ENCODE peak calls at places on chromosomes 13 and 19, in nine cellular contexts. B, L, F, O, Y, I, Q, N and P are unnamed samples.

GRCh38 chr13:29465741-29466293 is 129.7 kb downstream of the SLC7A1 start:
- DNase-seq in F (peak; percentile 32), B (peak; percentile 61), Q (peak; percentile 15), L (no peak), Y (no peak), N (peak; percentile 73), O (no peak), I (no peak), P (peak; percentile 31)

GRCh38 chr19:55305491-55305890 is 19.6 kb downstream of the TMEM150B start:
- DNase-seq in O (no peak), L (peak; percentile 68), N (no peak), Y (no peak), F (peak; percentile 57), B (peak; percentile 26), Q (peak; percentile 61), I (peak; percentile 63), P (peak; percentile 36)

GRCh38 chr19:35037716-35038622 is 3.6 kb upstream of the HPN start:
- DNase-seq in N (no peak), O (no peak), Q (no peak), F (no peak), Y (no peak), L (no peak), I (no peak), B (no peak), P (no peak)

GRCh38 chr19:23543351-23543750 is 143.7 kb downstream of the ZNF675 start:
- DNase-seq in Y (no peak), O (no peak), N (no peak), F (no peak), L (no peak), Q (no peak), B (no peak), I (no peak), P (no peak)

GRCh38 chr13:22235285-22235949 is 564.5 kb downstream of the FGF9 start:
- DNase-seq in L (no peak), I (no peak), Y (no peak), Q (no peak), O (no peak), F (peak; percentile 21), B (no peak), N (no peak), P (no peak)

GRCh38 chr13:24618219-24618955 is 61.8 kb upstream of the ATP12A start:
- DNase-seq in F (no peak), N (no peak), Y (no peak), L (no peak), I (peak; percentile 89), B (no peak), O (no peak), Q (peak; percentile 45), P (peak; percentile 9)

GRCh38 chr13:23755040-23755439 is 134.2 kb downstream of the MIPEP start:
- DNase-seq in L (no peak), N (no peak), F (no peak), B (no peak), O (no peak), Y (no peak), I (no peak), Q (no peak), P (no peak)

GRCh38 chr13:56659041-56659471 is 481.7 kb upstream of the PRR20A start:
- DNase-seq in N (no peak), O (no peak), B (no peak), I (no peak), Y (no peak), Q (no peak), F (no peak), L (no peak), P (no peak)

GRCh38 chr13:40146063-40146462 is 490.6 kb downstream of the COG6 start:
- DNase-seq in N (no peak), Q (no peak), L (no peak), I (no peak), B (no peak), O (no peak), F (no peak), Y (no peak), P (no peak)

GRCh38 chr13:33678084-33678483 is 139.9 kb upstream of the RFC3 start:
- DNase-seq in L (no peak), F (no peak), Q (no peak), I (no peak), Y (no peak), N (no peak), B (no peak), O (no peak), P (no peak)

GRCh38 chr19:34145741-34146202 is 26.5 kb upstream of the LSM14A start:
- DNase-seq in O (peak; percentile 16), Y (no peak), Q (peak; percentile 60), N (peak; percentile 58), L (peak; percentile 58), I (peak; percentile 67), B (peak; percentile 61), F (peak; percentile 75), P (peak; percentile 47)

GRCh38 chr19:46913852-46914430 is 53.1 kb downstream of the ARHGAP35 start:
- DNase-seq in I (no peak), N (no peak), Y (no peak), L (no peak), Q (no peak), F (no peak), B (peak; percentile 52), O (no peak), P (no peak)

GRCh38 chr13:99085139-99085845 is 107.4 kb upstream of the DOCK9 start:
- DNase-seq in O (no peak), Q (peak; percentile 14), I (no peak), N (no peak), F (peak; percentile 28), L (no peak), Y (no peak), B (no peak), P (peak; percentile 16)

GRCh38 chr13:47503468-47503867 is 497.6 kb downstream of the SUCLA2 start:
- DNase-seq in Q (no peak), L (no peak), Y (no peak), I (no peak), N (no peak), O (no peak), B (no peak), F (no peak), P (no peak)

GRCh38 chr19:33098023-33098652 is 17.2 kb downstream of the GPATCH1 start:
- DNase-seq in Q (peak; percentile 33), F (no peak), B (no peak), I (no peak), N (no peak), Y (no peak), L (peak; percentile 51), O (no peak), P (peak; percentile 9)

GRCh38 chr13:98483636-98484288 is 93.1 kb downstream of the STK24 start:
- DNase-seq in L (no peak), O (no peak), N (no peak), Y (no peak), Q (no peak), B (peak; percentile 58), F (no peak), I (no peak), P (no peak)

DNA sequence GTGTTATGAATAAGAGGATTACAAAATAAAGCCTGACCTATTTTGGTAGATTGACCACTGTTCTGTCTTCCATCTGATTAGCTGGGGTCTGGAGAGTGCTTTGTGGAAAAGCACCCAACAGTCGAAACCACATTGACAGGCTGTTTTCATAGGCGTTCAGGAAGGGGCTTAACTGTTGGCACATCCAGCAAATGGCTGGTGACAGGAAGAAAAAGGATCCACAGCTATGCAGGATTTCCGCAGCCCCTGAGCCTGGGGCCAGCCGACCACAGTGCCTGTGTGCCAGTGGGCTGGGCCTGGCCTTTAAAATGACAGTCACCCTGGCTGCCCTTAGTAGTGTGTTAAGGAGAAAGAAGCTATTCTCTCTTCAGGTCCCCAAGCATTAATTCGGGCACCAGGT is 113.3 kb downstream of the SIPA1L3 start:
- DNase-seq in O (no peak), B (no peak), Y (no peak), F (no peak), L (no peak), I (no peak), N (no peak), Q (no peak), P (no peak)
- H3K4me3 ChIP-seq in O (no peak overlapping the region), B (no peak overlapping the region), Y (no peak overlapping the region), F (no peak overlapping the region), L (no peak overlapping the region), I (no peak overlapping the region), N (no peak overlapping the region), Q (no peak overlapping the region), P (no peak overlapping the region)

GRCh38 chr19:41879670-41880328 is 2.7 kb downstream of the CD79A start:
- DNase-seq in I (no peak), N (no peak), F (no peak), O (no peak), B (no peak), L (no peak), Y (no peak), Q (no peak), P (no peak)
- H3K4me3 ChIP-seq in I (no peak overlapping the region), N (no peak overlapping the region), F (no peak overlapping the region), O (no peak overlapping the region), B (no peak overlapping the region), L (no peak overlapping the region), Y (no peak overlapping the region), Q (no peak overlapping the region), P (no peak overlapping the region)

GRCh38 chr13:48827709-48828108 is 148.0 kb upstream of the FNDC3A start:
- DNase-seq in F (no peak), Q (no peak), O (no peak), I (no peak), Y (no peak), N (no peak), B (no peak), L (no peak), P (no peak)

GRCh38 chr13:48829536-48829935 is 146.2 kb upstream of the FNDC3A start:
- DNase-seq in Y (no peak), Q (no peak), F (no peak), I (no peak), L (no peak), B (no peak), N (no peak), O (no peak), P (no peak)

GRCh38 chr13:48833412-48833811 is 142.3 kb upstream of the FNDC3A start:
- DNase-seq in L (no peak), F (no peak), Q (no peak), N (no peak), I (no peak), Y (no peak), O (no peak), B (no peak), P (no peak)

GRCh38 chr13:48828962-48829405 is 146.7 kb upstream of the FNDC3A start:
- DNase-seq in F (no peak), O (no peak), Q (no peak), Y (no peak), I (no peak), L (no peak), N (no peak), B (no peak), P (peak; percentile 7)

GRCh38 chr13:48831248-48831647 is 144.5 kb upstream of the FNDC3A start:
- DNase-seq in B (no peak), Q (no peak), O (no peak), F (no peak), Y (no peak), L (no peak), I (no peak), N (no peak), P (no peak)
- H3K4me3 ChIP-seq in B (no peak overlapping the region), Q (no peak overlapping the region), O (no peak overlapping the region), F (no peak overlapping the region), Y (no peak overlapping the region), L (no peak overlapping the region), I (no peak overlapping the region), N (no peak overlapping the region), P (no peak overlapping the region)

GRCh38 chr13:88675997-88676396 is 1004.8 kb downstream of the SLITRK5 start:
- DNase-seq in O (no peak), N (no peak), Q (no peak), Y (no peak), B (no peak), F (no peak), I (no peak), L (no peak), P (no peak)

GRCh38 chr13:88670509-88670908 is 999.3 kb downstream of the SLITRK5 start:
- DNase-seq in L (no peak), Y (no peak), O (no peak), Q (no peak), F (no peak), N (no peak), I (no peak), B (no peak), P (no peak)

GRCh38 chr13:88674841-88675240 is 1003.7 kb downstream of the SLITRK5 start:
- DNase-seq in L (no peak), I (no peak), Q (no peak), O (no peak), F (no peak), Y (no peak), N (no peak), B (no peak), P (no peak)
- H3K4me3 ChIP-seq in L (no peak overlapping the region), I (no peak overlapping the region), Q (no peak overlapping the region), O (no peak overlapping the region), F (no peak overlapping the region), Y (no peak overlapping the region), N (no peak overlapping the region), B (no peak overlapping the region), P (no peak overlapping the region)